ENCODE peak calls at places on chromosomes 5 and 9, in eight cellular contexts. G is T1000; Z is ELF-1; X is ascending aorta; K is right cardiac atrium; B is brain microvascular endothelial cell; M is midbrain; R is activated CD8-positive, alpha-beta memory T cell treated with anti-CD3 and anti-CD28 coated beads for 1 hour. Y is an unnamed sample.

GRCh38 chr5:82676663-82677062 is 398.5 kb upstream of the RPS23 start:
- DNase-seq in R (no peak), Z (no peak), K (no peak), X (no peak), M (no peak), B (no peak), G (no peak), Y (no peak)

GRCh38 chr5:140295414-140295813 is 7.5 kb downstream of the PFDN1 start:
- DNase-seq in M (no peak), G (no peak), Z (no peak), B (peak; percentile 99), X (no peak), R (no peak), K (peak; percentile 31), Y (peak; percentile 63)

GRCh38 chr9:114721491-114722362 is 39.7 kb upstream of the TEX48 start:
- DNase-seq in M (no peak), K (no peak), G (no peak), R (no peak), B (no peak), Z (peak; percentile 30), X (no peak), Y (no peak)

GRCh38 chr5:6659941-6660684 is 26.9 kb downstream of the SRD5A1 start:
- DNase-seq in Z (no peak), M (no peak), G (no peak), B (no peak), K (no peak), X (no peak), R (no peak), Y (no peak)

GRCh38 chr9:136021891-136022681 is 60.9 kb upstream of the UBAC1 start:
- DNase-seq in R (no peak), Z (no peak), B (no peak), G (no peak), X (no peak), K (peak; percentile 12), M (no peak), Y (no peak)

GRCh38 chr5:95904827-95905226 is 56.8 kb downstream of the ELL2 start:
- DNase-seq in K (no peak), R (no peak), M (no peak), G (no peak), Z (no peak), B (no peak), X (no peak), Y (no peak)

GRCh38 chr5:83096660-83097334 is 19.4 kb downstream of the XRCC4 start:
- DNase-seq in R (no peak), K (no peak), M (no peak), B (peak; percentile 18), G (no peak), X (no peak), Z (no peak), Y (no peak)

GRCh38 chr5:14983666-14984441 is 112.3 kb upstream of the ANKH start:
- DNase-seq in K (no peak), Z (no peak), G (no peak), M (no peak), R (no peak), X (no peak), B (no peak), Y (no peak)

GRCh38 chr5:101942321-101942882 is 353.7 kb downstream of the SLCO4C1 start:
- DNase-seq in Z (peak; percentile 70), G (no peak), M (peak; percentile 44), K (no peak), B (peak; percentile 20), R (no peak), X (no peak), Y (peak; percentile 68)

GRCh38 chr9:109329274-109330258 is 8.7 kb upstream of the EPB41L4B start:
- DNase-seq in K (peak; percentile 83), X (peak; percentile 24), M (no peak), R (no peak), B (no peak), Z (peak; percentile 23), G (peak; percentile 41), Y (peak; percentile 56)

GRCh38 chr5:147965712-147966111 is 59.4 kb upstream of the C5orf46 start:
- DNase-seq in Z (no peak), K (no peak), M (no peak), R (no peak), G (no peak), B (no peak), X (no peak), Y (no peak)

GRCh38 chr5:117547192-117547591 is 972.6 kb upstream of the SEMA6A start:
- DNase-seq in M (no peak), K (no peak), G (no peak), B (no peak), R (no peak), X (no peak), Z (no peak), Y (no peak)

GRCh38 chr5:123610665-123611406 is 98.9 kb downstream of the CSNK1G3 start:
- DNase-seq in M (peak; percentile 70), K (no peak), R (no peak), B (peak; percentile 60), G (no peak), Z (no peak), X (no peak), Y (peak; percentile 75)

GRCh38 chr5:141641634-141642278 is 5.0 kb downstream of the RELL2 start:
- DNase-seq in X (no peak), R (no peak), M (no peak), Z (no peak), B (peak; percentile 68), K (no peak), G (peak; percentile 8), Y (no peak)

GRCh38 chr9:31078175-31078574 is 1306.3 kb upstream of the ACO1 start:
- DNase-seq in Z (no peak), X (no peak), R (no peak), K (no peak), B (no peak), G (no peak), M (no peak), Y (no peak)

GRCh38 chr5:67287795-67288194 is 91.2 kb upstream of the CD180 start:
- DNase-seq in R (no peak), K (no peak), B (no peak), G (no peak), X (no peak), M (no peak), Z (no peak), Y (no peak)

GRCh38 chr9:108056805-108057386 is 567.3 kb upstream of the KLF4 start:
- DNase-seq in K (no peak), M (no peak), G (no peak), R (no peak), X (no peak), B (peak; percentile 53), Z (no peak), Y (no peak)

GRCh38 chr9:130834371-130835311 is at the start of gene ABL1:
- DNase-seq in K (peak; percentile 76), X (peak; percentile 62), R (peak; percentile 54), Z (peak; percentile 79), M (peak; percentile 78), G (peak; percentile 79), B (peak; percentile 82), Y (peak; percentile 92)

GRCh38 chr5:157476699-157477408 is 16.8 kb downstream of the NIPAL4 start:
- DNase-seq in M (peak; percentile 82), K (no peak), R (no peak), Z (peak; percentile 71), X (no peak), G (no peak), B (peak; percentile 73), Y (peak; percentile 86)

GRCh38 chr5:82858453-82859043 is 218.6 kb downstream of the TMEM167A start:
- DNase-seq in R (no peak), X (no peak), G (no peak), M (no peak), K (no peak), B (no peak), Z (peak; percentile 38), Y (peak; percentile 24)

GRCh38 chr9:98732801-98733200 is 24.1 kb upstream of the GABBR2 start:
- DNase-seq in G (no peak), M (no peak), Z (no peak), B (no peak), K (no peak), R (no peak), X (no peak), Y (no peak)

GRCh38 chr9:132243156-132244074 is 81.6 kb downstream of the NTNG2 start:
- DNase-seq in X (no peak), R (no peak), G (no peak), Z (no peak), M (no peak), K (no peak), B (no peak), Y (no peak)

GRCh38 chr5:122286547-122286946 is 25.5 kb upstream of the SNCAIP start:
- DNase-seq in R (no peak), G (no peak), X (no peak), M (no peak), Z (peak; percentile 86), K (no peak), B (no peak), Y (no peak)

GRCh38 chr9:136996361-136997281 is at the start of gene CLIC3:
- DNase-seq in R (peak; percentile 17), G (no peak), X (no peak), K (peak; percentile 56), M (no peak), Z (peak; percentile 57), B (no peak), Y (peak; percentile 51)

GRCh38 chr9:17401858-17402257 is 177.0 kb upstream of the SH3GL2 start:
- DNase-seq in R (no peak), B (peak; percentile 14), Z (no peak), X (no peak), M (no peak), K (no peak), G (no peak), Y (no peak)

GRCh38 chr5:34756781-34757624 is 82.0 kb upstream of the TTC23L start:
- DNase-seq in R (no peak), X (no peak), B (no peak), G (no peak), M (no peak), K (no peak), Z (no peak), Y (peak; percentile 93)

GRCh38 chr9:27369591-27369990 is 72.6 kb upstream of the EQTN start:
- DNase-seq in G (no peak), X (no peak), B (no peak), Z (peak; percentile 26), M (no peak), K (no peak), R (no peak), Y (no peak)

GRCh38 chr9:27539479-27540441 is 10.1 kb upstream of the MOB3B start:
- DNase-seq in R (no peak), G (no peak), X (peak; percentile 18), M (peak; percentile 65), Z (no peak), K (peak; percentile 30), B (no peak), Y (no peak)

GRCh38 chr5:10632110-10632903 is 68.4 kb downstream of the ANKRD33B start:
- DNase-seq in X (no peak), M (no peak), B (peak; percentile 20), K (no peak), Z (no peak), R (no peak), G (peak; percentile 77), Y (no peak)

GRCh38 chr9:87537625-87538024 is 40.0 kb downstream of the DAPK1 start:
- DNase-seq in Z (no peak), X (no peak), M (no peak), K (no peak), B (no peak), R (no peak), G (no peak), Y (no peak)

Y was measured in left kidney.